ENCODE peak calls at places on chromosomes 2 and 18, in four cellular contexts. G is Panc1, K is HCT116, F is K562. V is an unnamed sample.

GRCh38 chr2:239566162-239566994 is 165.6 kb upstream of the HDAC4 start:
- DNase-seq in G (no peak), K (no peak), F (no peak), V (no peak)

GRCh38 chr18:79483971-79484491 is 88.3 kb downstream of the NFATC1 start:
- DNase-seq in G (no peak), K (no peak), F (no peak), V (no peak)

GRCh38 chr2:239184968-239185903 is 215.6 kb downstream of the HDAC4 start:
- DNase-seq in G (no peak), K (no peak), F (no peak), V (no peak)

GRCh38 chr2:105179469-105180372 is 61.8 kb upstream of the GPR45 start:
- DNase-seq in G (peak), K (peak), F (peak), V (peak)

GRCh38 chr2:48753228-48753627 is 2.3 kb downstream of the LHCGR start:
- DNase-seq in G (no peak), K (no peak), F (no peak), V (no peak)

GRCh38 chr2:45024600-45025291 is 15.5 kb upstream of the SIX2 start:
- DNase-seq in G (peak), K (peak), F (no peak), V (peak)

GRCh38 chr2:225010804-225011203 is 31.5 kb downstream of the DOCK10 start:
- DNase-seq in G (peak), K (peak), F (no peak), V (no peak)

GRCh38 chr2:216371756-216372702 is at the start of gene MARCHF4:
- DNase-seq in G (no peak), K (no peak), F (peak), V (peak)

GRCh38 chr18:76274470-76275289 is 220.4 kb downstream of the ZNF516 start:
- DNase-seq in G (no peak), K (peak), F (no peak), V (peak)

GRCh38 chr2:123696799-123697410 is 328.2 kb upstream of the CNTNAP5 start:
- DNase-seq in G (no peak), K (no peak), F (no peak), V (no peak)

GRCh38 chr2:197615033-197615652 is 60.2 kb downstream of the RFTN2 start:
- DNase-seq in G (no peak), K (peak), F (no peak), V (peak)

GRCh38 chr2:197614532-197614931 is 60.9 kb downstream of the RFTN2 start:
- DNase-seq in G (no peak), K (no peak), F (no peak), V (no peak)

DNA sequence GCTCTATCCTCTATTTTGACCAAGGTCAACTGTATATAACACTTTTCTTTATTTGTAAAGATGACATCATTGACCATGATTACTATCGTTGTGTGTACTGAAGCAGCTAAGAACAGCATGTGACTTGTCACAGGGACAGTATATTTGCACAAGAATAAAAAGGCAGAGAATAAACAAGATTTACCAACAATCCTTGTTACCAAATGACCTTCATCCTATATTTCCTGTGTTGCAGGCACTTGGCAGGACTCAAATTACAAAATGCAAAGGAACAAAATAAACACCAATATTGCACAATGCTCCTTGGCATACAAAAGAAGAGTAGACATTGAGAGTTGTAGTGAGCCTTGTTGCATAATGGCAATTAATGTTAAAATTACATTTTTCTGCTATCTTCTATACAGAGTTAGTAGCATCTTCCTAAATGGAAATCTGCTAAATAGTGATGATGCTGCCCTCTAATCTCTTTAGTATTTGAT is 61.8 kb downstream of the RFTN2 start:
- DNase-seq in G (no peak), K (no peak), F (no peak), V (no peak)
- H3K27ac ChIP-seq in G (no peak), K (no peak), F (no peak), V (no peak)

GRCh38 chr2:134676960-134677359 is 41.8 kb downstream of the TMEM163 start:
- DNase-seq in G (no peak), K (no peak), F (no peak), V (no peak)
- TF ChIP-seq POLR2AphosphoS5 in G (no peak), K (no peak), F (no peak), V (no peak)

DNA sequence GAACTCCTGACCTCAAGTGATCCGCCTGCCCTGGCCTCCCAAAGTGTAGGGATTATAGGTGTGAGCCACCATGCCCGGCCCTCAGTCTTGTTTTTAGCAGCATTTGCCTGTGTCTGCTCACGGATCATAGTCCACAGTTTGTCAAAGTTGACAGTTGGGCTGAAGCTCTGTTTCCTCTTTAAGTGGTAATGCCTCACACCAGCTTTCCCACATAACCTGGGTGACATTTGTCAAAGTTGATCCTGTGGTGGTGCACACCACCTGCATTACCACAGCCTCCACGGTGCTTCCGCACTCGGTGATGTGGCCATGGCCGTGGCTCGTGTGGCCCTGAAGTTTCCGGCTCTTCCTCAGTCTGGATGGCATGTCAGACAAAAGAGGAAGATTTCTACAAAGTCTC is 27.1 kb downstream of the RAB31 start:
- DNase-seq in G (no peak), K (no peak), F (no peak), V (no peak)
- TF ChIP-seq REST in G (no peak), K (no peak), F (no peak), V (no peak)

GRCh38 chr2:207873794-207874193 is 104.1 kb upstream of the FZD5 start:
- DNase-seq in G (no peak), K (no peak), F (no peak), V (no peak)
- H3K27ac ChIP-seq in G (no peak), K (no peak), F (no peak), V (no peak)

GRCh38 chr2:157504623-157505022 is 60.7 kb upstream of the CYTIP start:
- DNase-seq in G (no peak), K (no peak), F (no peak), V (no peak)

GRCh38 chr2:157508676-157509075 is 64.8 kb upstream of the CYTIP start:
- DNase-seq in G (no peak), K (no peak), F (no peak), V (no peak)

GRCh38 chr2:157509755-157510154 is 65.9 kb upstream of the CYTIP start:
- DNase-seq in G (no peak), K (no peak), F (no peak), V (no peak)
- TF ChIP-seq POLR2AphosphoS5 in G (no peak), K (no peak), F (no peak), V (no peak)

GRCh38 chr2:159032580-159032979 is 64.1 kb downstream of the TANC1 start:
- DNase-seq in G (no peak), K (no peak), F (no peak), V (no peak)

GRCh38 chr2:159030674-159031380 is 62.4 kb downstream of the TANC1 start:
- DNase-seq in G (no peak), K (peak), F (peak), V (peak)

GRCh38 chr2:159032156-159032555 is 63.7 kb downstream of the TANC1 start:
- DNase-seq in G (no peak), K (no peak), F (no peak), V (no peak)

GRCh38 chr2:159035790-159036411 is 67.5 kb downstream of the TANC1 start:
- DNase-seq in G (no peak), K (peak), F (peak), V (peak)

DNA sequence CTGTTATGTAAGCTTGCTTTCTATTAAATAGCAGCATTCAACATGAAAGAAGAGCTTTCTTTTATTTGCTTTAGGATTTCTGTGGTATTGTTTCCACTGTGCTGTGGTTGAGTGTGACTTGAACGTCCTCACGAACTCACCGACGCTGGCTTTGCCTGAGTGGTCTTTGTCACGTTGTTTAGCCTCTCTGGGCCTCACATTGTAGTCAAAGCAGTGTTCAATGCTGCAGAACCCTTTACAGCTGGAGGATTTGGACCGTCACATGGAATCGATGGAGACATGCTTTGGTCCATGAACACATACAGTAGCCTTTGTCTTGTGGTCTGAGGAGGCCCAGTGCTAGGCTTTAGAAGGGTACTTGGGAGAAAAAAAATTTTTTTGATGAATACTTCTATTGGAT is 66.3 kb downstream of the TANC1 start:
- DNase-seq in G (no peak), K (no peak), F (no peak), V (no peak)
- TF ChIP-seq REST in G (no peak), K (no peak), F (no peak), V (no peak)

DNA sequence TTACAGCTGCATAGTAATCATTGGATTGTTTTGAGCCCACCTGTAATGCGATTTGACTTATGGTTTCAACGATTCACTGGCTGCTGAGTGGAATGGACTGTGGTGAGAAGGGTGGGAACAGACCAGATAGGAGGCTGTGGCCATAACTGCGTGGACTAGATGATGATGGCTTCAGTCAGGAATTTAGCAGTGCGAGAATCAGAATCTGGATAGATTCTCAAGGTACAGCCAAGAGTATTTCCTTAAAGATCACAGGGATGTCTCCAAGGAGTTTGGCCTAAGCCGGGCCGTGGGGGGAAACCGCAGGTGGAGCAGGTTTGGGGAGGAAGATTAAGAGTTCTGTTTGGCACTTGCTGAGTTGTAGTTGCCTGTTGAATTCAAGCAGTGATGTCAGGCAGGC is 44.0 kb upstream of the CHMP1B start:
- DNase-seq in G (no peak), K (no peak), F (no peak), V (no peak)
- H3K27ac ChIP-seq in G (no peak), K (peak), F (peak), V (peak)

GRCh38 chr2:149401007-149401406 is 70.6 kb downstream of the LYPD6 start:
- DNase-seq in G (no peak), K (no peak), F (no peak), V (no peak)
- TF ChIP-seq POLR2AphosphoS5 in G (no peak), K (no peak), F (no peak), V (no peak)